ENCODE peak calls at places on chromosomes 11 and 22, in eight cellular contexts. P, O, G, K, R, V, C and N are unnamed samples.

GRCh38 chr22:50705219-50705691 is 32.6 kb downstream of the SHANK3 start:
- DNase-seq in P (peak; percentile 93), O (peak; percentile 14), G (no peak), K (no peak), R (peak; percentile 87), V (peak; percentile 19), C (peak; percentile 17), N (no peak)

GRCh38 chr11:119673389-119674336 is 55.3 kb downstream of the NECTIN1 start:
- DNase-seq in P (no peak), O (no peak), G (no peak), K (no peak), R (no peak), V (no peak), C (no peak), N (no peak)

GRCh38 chr11:73860202-73860601 is 16.4 kb downstream of the COA4 start:
- DNase-seq in P (no peak), O (no peak), G (no peak), K (no peak), R (no peak), V (no peak), C (no peak), N (no peak)

GRCh38 chr11:70064011-70064725 is 13.9 kb upstream of the ANO1 start:
- DNase-seq in P (no peak), O (no peak), G (no peak), K (no peak), R (peak; percentile 37), V (no peak), C (no peak), N (no peak)

GRCh38 chr11:111795333-111795985 is 29.3 kb upstream of the PPP2R1B start:
- DNase-seq in P (no peak), O (peak; percentile 11), G (no peak), K (peak; percentile 93), R (no peak), V (peak; percentile 37), C (peak; percentile 64), N (no peak)

GRCh38 chr11:117428856-117429229 is 101.2 kb downstream of the CEP164 start:
- DNase-seq in P (no peak), O (no peak), G (peak; percentile 20), K (no peak), R (no peak), V (no peak), C (no peak), N (no peak)

GRCh38 chr11:30775123-30775522 is 189.0 kb upstream of the MPPED2 start:
- DNase-seq in P (peak; percentile 24), O (no peak), G (no peak), K (no peak), R (no peak), V (no peak), C (no peak), N (no peak)

GRCh38 chr11:29305456-29306232 is 711.2 kb downstream of the KCNA4 start:
- DNase-seq in P (no peak), O (peak; percentile 81), G (no peak), K (no peak), R (no peak), V (no peak), C (peak; percentile 16), N (peak; percentile 35)

GRCh38 chr11:112744041-112744440 is 217.2 kb upstream of the NCAM1 start:
- DNase-seq in P (no peak), O (no peak), G (no peak), K (no peak), R (no peak), V (no peak), C (no peak), N (no peak)

GRCh38 chr11:1763336-1763795 is 361 bp downstream of the CTSD start:
- DNase-seq in P (no peak), O (no peak), G (no peak), K (no peak), R (no peak), V (no peak), C (no peak), N (no peak)

GRCh38 chr22:39185601-39186012 is 33.1 kb upstream of the CBX7 start:
- DNase-seq in P (no peak), O (no peak), G (peak; percentile 68), K (peak; percentile 92), R (no peak), V (peak; percentile 84), C (peak; percentile 84), N (no peak)

GRCh38 chr11:60528934-60529333 is 13.7 kb downstream of the MS4A13 start:
- DNase-seq in P (no peak), O (no peak), G (no peak), K (no peak), R (no peak), V (no peak), C (no peak), N (no peak)

GRCh38 chr11:70892889-70893288 is 359.5 kb downstream of the SHANK2 start:
- DNase-seq in P (no peak), O (no peak), G (no peak), K (no peak), R (no peak), V (no peak), C (no peak), N (no peak)

GRCh38 chr11:119983240-119983732 is 154.6 kb downstream of the TRIM29 start:
- DNase-seq in P (no peak), O (no peak), G (no peak), K (no peak), R (no peak), V (no peak), C (no peak), N (no peak)

GRCh38 chr11:24623121-24623520 is 126.3 kb downstream of the LUZP2 start:
- DNase-seq in P (no peak), O (no peak), G (no peak), K (no peak), R (no peak), V (peak; percentile 40), C (peak; percentile 24), N (no peak)

GRCh38 chr11:9118277-9118676 is 26.9 kb upstream of the SCUBE2 start:
- DNase-seq in P (no peak), O (peak; percentile 2), G (no peak), K (no peak), R (no peak), V (no peak), C (no peak), N (no peak)

GRCh38 chr22:39254122-39254521 is 9.3 kb upstream of the PDGFB start:
- DNase-seq in P (no peak), O (no peak), G (no peak), K (no peak), R (no peak), V (no peak), C (no peak), N (no peak)

GRCh38 chr11:62671272-62671603 is 235 bp upstream of the UQCC3 start:
- DNase-seq in P (no peak), O (no peak), G (no peak), K (no peak), R (no peak), V (no peak), C (no peak), N (no peak)

GRCh38 chr11:72594493-72595291 is 79.5 kb downstream of the PDE2A start:
- DNase-seq in P (no peak), O (no peak), G (no peak), K (no peak), R (no peak), V (no peak), C (no peak), N (no peak)

GRCh38 chr11:73538381-73538872 is 59.5 kb downstream of the FAM168A start:
- DNase-seq in P (no peak), O (no peak), G (no peak), K (peak; percentile 50), R (no peak), V (peak; percentile 62), C (no peak), N (no peak)

GRCh38 chr11:111531687-111532364 is 8.7 kb upstream of the LAYN start:
- DNase-seq in P (no peak), O (peak; percentile 96), G (no peak), K (peak; percentile 88), R (no peak), V (peak; percentile 85), C (peak; percentile 94), N (peak; percentile 86)

GRCh38 chr11:134036484-134037092 is 32.3 kb upstream of the JAM3 start:
- DNase-seq in P (no peak), O (no peak), G (no peak), K (no peak), R (no peak), V (no peak), C (no peak), N (no peak)

GRCh38 chr11:43933608-43934358 is 8.7 kb upstream of the C11orf96 start:
- DNase-seq in P (no peak), O (no peak), G (peak; percentile 73), K (no peak), R (no peak), V (peak; percentile 65), C (peak; percentile 33), N (no peak)

GRCh38 chr11:61575886-61576516 is 4.9 kb downstream of the SYT7 start:
- DNase-seq in P (no peak), O (no peak), G (no peak), K (no peak), R (no peak), V (no peak), C (no peak), N (no peak)
- TF ChIP-seq CTCF in P (no peak), O (no peak), G (no peak), K (no peak), R (no peak), V (no peak), C (no peak), N (no peak)

GRCh38 chr11:34869425-34869824 is 46.8 kb downstream of the APIP start:
- DNase-seq in P (no peak), O (no peak), G (no peak), K (no peak), R (no peak), V (no peak), C (no peak), N (peak; percentile 14)
- TF ChIP-seq CTCF in P (no peak), O (no peak), G (no peak), K (no peak), R (peak; percentile 50), V (peak; percentile 22), C (peak; percentile 13), N (no peak)

DNA sequence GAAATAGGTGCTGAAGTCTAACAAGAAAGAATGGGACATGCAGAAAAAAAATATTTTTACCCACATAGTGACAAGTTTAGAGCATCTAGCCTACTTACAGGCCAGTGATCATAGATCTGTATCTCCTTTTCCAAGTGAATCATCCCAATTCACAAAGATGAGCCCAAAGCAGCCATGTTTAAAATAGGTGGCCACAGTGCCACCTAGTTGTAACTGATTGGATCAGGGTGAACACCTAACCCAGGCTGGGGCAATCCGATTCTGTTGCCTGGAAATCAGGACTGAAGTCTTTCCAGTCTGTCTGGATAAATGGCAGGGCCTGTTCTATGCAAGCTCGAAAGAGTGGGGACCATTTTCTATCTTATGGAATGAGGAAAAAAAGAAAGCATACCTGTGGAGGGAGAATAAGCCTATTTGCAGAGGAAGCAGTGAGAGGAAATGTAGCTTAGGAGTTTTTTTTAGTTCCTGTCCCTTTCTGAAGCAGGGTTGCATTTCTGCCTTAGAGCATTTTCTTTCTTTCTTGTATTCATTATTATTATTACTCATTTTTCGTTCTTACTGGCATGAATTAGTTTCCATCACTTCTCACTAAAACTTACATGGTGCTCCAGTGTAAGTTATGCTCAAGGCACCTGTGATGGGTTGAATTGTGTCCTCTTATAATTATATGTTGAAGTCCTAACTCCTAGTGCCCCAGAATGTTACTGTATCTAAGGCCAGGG is 113.2 kb upstream of the RAG2 start:
- DNase-seq in P (no peak), O (peak; percentile 4), G (no peak), K (no peak), R (no peak), V (no peak), C (no peak), N (peak; percentile 18)
- TF ChIP-seq CTCF in P (no peak), O (peak; percentile 22), G (no peak), K (no peak), R (no peak), V (no peak), C (no peak), N (no peak)

GRCh38 chr22:35299217-35299716 is 427 bp upstream of the TOM1 start:
- DNase-seq in P (no peak), O (peak; percentile 17), G (no peak), K (peak; percentile 44), R (no peak), V (peak; percentile 28), C (no peak), N (peak; percentile 25)
- TF ChIP-seq CTCF in P (no peak), O (peak; percentile 8), G (peak; percentile 13), K (no peak), R (no peak), V (no peak), C (no peak), N (no peak)